ENCODE peak calls at places on chromosomes 3 and 15, in six cellular contexts. B is left lung, V is thyroid gland, T is A549, A is HCT116, E is mammary epithelial cell. Z is an unnamed sample.

GRCh38 chr3:147356909-147357733 is 49.2 kb downstream of the ZIC4 start:
- DNase-seq in V (no peak), B (no peak), A (no peak), T (no peak), E (no peak), Z (no peak)

GRCh38 chr3:129470861-129471260 is 30.8 kb downstream of the IFT122 start:
- DNase-seq in E (no peak), B (no peak), A (no peak), V (no peak), T (no peak), Z (no peak)

GRCh38 chr15:96888764-96889163 is 558.3 kb downstream of the NR2F2 start:
- DNase-seq in E (no peak), V (no peak), A (no peak), T (no peak), B (no peak), Z (no peak)

GRCh38 chr3:191244242-191244867 is 45.3 kb downstream of the OSTN start:
- DNase-seq in A (no peak), V (no peak), E (no peak), B (no peak), T (peak; percentile 4), Z (no peak)

GRCh38 chr15:65583701-65584100 is 27.2 kb downstream of the INTS14 start:
- DNase-seq in B (no peak), V (no peak), E (no peak), A (no peak), T (no peak), Z (no peak)

GRCh38 chr15:29018983-29019875 is 133.5 kb downstream of the APBA2 start:
- DNase-seq in A (no peak), B (no peak), T (no peak), V (no peak), E (no peak), Z (no peak)

GRCh38 chr15:46280753-46281521 is 646.1 kb downstream of the SQOR start:
- DNase-seq in A (no peak), T (no peak), V (no peak), E (no peak), B (no peak), Z (no peak)

GRCh38 chr3:111572061-111572460 is 23.1 kb downstream of the ZBED2 start:
- DNase-seq in B (no peak), E (no peak), T (no peak), V (no peak), A (no peak), Z (no peak)

GRCh38 chr3:162134571-162134970 is 638.0 kb downstream of the OTOL1 start:
- DNase-seq in T (no peak), A (no peak), E (no peak), V (no peak), B (no peak), Z (no peak)

GRCh38 chr3:42705039-42705767 is 2.6 kb upstream of the HHATL start:
- DNase-seq in E (no peak), A (no peak), B (peak; percentile 43), V (no peak), T (no peak), Z (peak; percentile 7)

GRCh38 chr3:184713521-184713920 is 1.7 kb upstream of the MAGEF1 start:
- DNase-seq in E (no peak), A (no peak), V (no peak), T (no peak), B (no peak), Z (no peak)

GRCh38 chr3:184712248-184712559 is 340 bp upstream of the MAGEF1 start:
- DNase-seq in A (no peak), B (no peak), T (no peak), E (no peak), V (no peak), Z (no peak)

GRCh38 chr3:184712579-184713355 is 903 bp upstream of the MAGEF1 start:
- DNase-seq in V (no peak), T (no peak), B (no peak), A (no peak), E (no peak), Z (no peak)

GRCh38 chr3:184710870-184711365 is 946 bp downstream of the MAGEF1 start:
- DNase-seq in V (no peak), T (peak; percentile 11), B (no peak), E (no peak), A (no peak), Z (no peak)

DNA sequence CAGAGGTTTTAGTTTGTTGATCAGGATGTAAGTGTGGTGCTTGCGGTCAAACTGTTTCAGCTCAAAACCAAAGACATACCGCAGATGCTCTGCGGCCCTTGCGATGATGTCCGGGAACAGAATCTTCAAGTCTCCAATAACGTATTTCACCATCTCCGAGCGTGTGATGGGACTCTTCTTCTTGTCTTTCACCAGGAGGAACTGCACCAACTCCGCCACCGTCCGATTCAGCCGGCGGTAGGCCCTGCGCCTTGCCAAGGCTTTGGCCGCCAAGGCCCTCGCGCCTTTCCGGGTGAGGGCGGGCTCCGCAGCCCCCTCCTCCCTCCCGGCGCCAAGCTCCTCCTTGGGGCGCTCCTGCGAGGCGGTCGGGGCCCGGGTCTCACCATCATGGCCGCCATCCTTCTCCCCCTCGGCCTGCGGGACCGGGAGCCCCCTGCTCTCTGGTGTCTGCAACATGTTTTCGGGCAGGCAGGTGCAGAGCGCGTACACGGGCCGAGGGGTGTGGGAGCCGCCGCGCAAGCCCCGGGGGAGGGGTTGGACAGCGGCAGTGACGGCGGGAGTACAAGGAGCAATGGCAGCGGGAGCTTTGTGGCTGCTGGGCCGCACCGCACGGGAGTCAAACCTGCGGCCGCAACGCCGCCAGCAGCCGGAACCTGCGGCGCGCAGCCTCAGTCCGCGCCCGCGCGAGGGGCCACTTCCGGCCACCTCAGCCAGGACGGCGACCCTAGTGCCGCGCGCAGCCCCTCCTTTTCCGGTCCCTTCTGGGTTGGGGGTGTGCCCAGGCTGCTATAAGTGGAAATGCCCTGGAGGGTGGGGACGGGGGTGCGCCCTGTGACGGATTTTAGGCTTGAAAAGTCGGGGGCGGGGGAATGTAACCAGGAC is at the start of gene MAGEF1:
- DNase-seq in V (peak; percentile 88), E (peak; percentile 77), T (peak; percentile 85), A (peak; percentile 66), B (peak; percentile 92), Z (peak; percentile 71)
- TF ChIP-seq CTCF in V (no peak), E (no peak), T (no peak), A (no peak), B (no peak), Z (no peak)

DNA sequence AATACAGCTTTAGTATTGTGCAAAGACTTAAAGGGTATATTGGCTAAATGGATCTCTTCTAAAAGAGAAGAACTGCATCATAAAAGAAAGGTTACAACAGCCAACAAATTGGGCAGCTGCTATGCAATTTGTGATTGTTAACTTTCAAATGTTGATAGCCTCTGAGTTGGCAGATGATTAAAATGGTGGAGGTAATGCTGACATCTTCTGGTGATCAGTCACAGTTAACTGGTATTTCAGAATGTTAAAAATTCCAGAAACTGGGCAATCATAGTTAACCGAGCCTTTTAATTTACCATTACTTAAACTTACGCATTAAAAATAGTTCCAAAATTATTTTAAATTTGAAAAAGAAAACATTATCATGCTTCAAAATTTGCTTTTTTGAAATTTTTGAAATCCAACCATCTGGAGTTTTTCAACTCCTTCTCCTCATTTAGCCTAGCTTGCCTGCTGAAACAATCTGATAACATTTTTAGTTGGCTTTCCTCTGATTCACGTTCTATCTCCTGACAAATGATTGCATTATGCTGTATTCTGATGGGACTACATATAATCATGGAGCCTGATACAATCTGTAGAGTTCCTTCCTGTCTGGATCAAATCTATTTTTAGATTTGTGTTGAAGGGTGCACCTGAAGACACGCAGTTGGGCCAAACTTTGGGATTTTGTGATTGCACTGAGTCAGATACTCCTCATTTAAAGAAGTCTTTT is 144.0 kb upstream of the PDZRN3 start:
- DNase-seq in E (no peak), T (no peak), V (no peak), A (no peak), B (no peak), Z (no peak)
- TF ChIP-seq CTCF in E (no peak), T (no peak), V (no peak), A (no peak), B (no peak), Z (no peak)

GRCh38 chr3:99614768-99615167 is 23.6 kb upstream of the COL8A1 start:
- DNase-seq in E (no peak), B (no peak), T (no peak), A (no peak), V (no peak), Z (no peak)

GRCh38 chr3:99624536-99625236 is 13.7 kb upstream of the COL8A1 start:
- DNase-seq in A (no peak), B (no peak), T (no peak), E (peak; percentile 21), V (no peak), Z (no peak)

GRCh38 chr3:99625237-99625622 is 13.2 kb upstream of the COL8A1 start:
- DNase-seq in E (no peak), A (no peak), T (no peak), B (no peak), V (no peak), Z (no peak)

GRCh38 chr3:99620976-99621375 is 17.4 kb upstream of the COL8A1 start:
- DNase-seq in A (no peak), B (no peak), T (no peak), E (no peak), V (no peak), Z (no peak)

GRCh38 chr3:99620077-99620476 is 18.3 kb upstream of the COL8A1 start:
- DNase-seq in E (no peak), B (no peak), T (no peak), A (no peak), V (no peak), Z (no peak)
- TF ChIP-seq CTCF in E (peak; percentile 9), B (no peak), T (no peak), A (peak; percentile 37), V (no peak), Z (peak; percentile 22)

GRCh38 chr15:34214135-34214534 is 4.2 kb upstream of the KATNBL1 start:
- DNase-seq in E (no peak), A (no peak), B (no peak), T (no peak), V (no peak), Z (no peak)

GRCh38 chr15:34216527-34217270 is 6.8 kb upstream of the KATNBL1 start:
- DNase-seq in B (no peak), T (no peak), V (no peak), E (no peak), A (no peak), Z (no peak)

GRCh38 chr15:34217587-34218225 is 7.1 kb upstream of the EMC4 start:
- DNase-seq in V (no peak), A (no peak), B (no peak), T (no peak), E (peak; percentile 83), Z (no peak)

GRCh38 chr15:34209421-34210282 is at the start of gene KATNBL1:
- DNase-seq in E (peak; percentile 92), T (peak; percentile 95), A (peak; percentile 90), B (peak; percentile 100), V (peak; percentile 96), Z (peak; percentile 98)

DNA sequence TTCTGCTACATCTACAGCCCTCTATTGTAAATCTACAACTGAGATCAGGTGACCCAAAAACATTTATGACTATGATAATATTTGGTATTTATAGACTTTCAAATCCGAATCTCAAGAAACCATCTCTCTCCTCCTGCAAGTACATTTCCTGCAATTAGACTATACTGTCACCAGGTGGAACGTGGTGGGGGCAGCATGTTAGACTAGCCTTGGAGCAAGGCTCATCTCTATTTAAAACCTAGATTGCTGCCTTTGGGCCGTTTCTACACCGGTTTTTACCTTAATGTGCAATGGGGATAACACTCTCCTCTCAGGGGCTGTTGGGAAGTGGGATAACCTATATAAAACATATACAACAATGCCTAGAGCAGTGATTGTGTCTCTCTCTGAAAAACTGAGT is 3.8 kb upstream of the KATNBL1 start:
- DNase-seq in B (no peak), E (no peak), A (no peak), V (no peak), T (no peak), Z (no peak)
- TF ChIP-seq CTCF in B (no peak), E (no peak), A (peak; percentile 15), V (no peak), T (no peak), Z (no peak)